ENCODE peak calls at places on chromosome 1, in ten cellular contexts. O, X, H, M, P, D, W, I, K and N are unnamed samples.

GRCh38 chr1:39563669-39564068 is 12.9 kb downstream of the PABPC4 start:
- DNase-seq in I (no peak), W (no peak), D (no peak), H (no peak), X (no peak), P (no peak), K (no peak), M (no peak), O (no peak), N (no peak)

GRCh38 chr1:158283965-158284364 is 5.8 kb upstream of the CD1C start:
- DNase-seq in H (peak), P (no peak), M (no peak), O (no peak), K (no peak), I (no peak), X (no peak), W (no peak), D (no peak), N (no peak)

GRCh38 chr1:8524637-8525157 is 206.8 kb downstream of the SLC45A1 start:
- DNase-seq in D (no peak), K (no peak), W (no peak), O (no peak), I (no peak), H (peak), P (no peak), M (no peak), X (no peak), N (peak)

GRCh38 chr1:233904979-233905415 is 521 bp downstream of the SLC35F3 start:
- DNase-seq in W (no peak), H (peak), K (peak), M (no peak), O (no peak), X (no peak), I (no peak), D (no peak), P (no peak), N (peak)

GRCh38 chr1:16152521-16153087 is 3.3 kb downstream of the EPHA2 start:
- DNase-seq in D (no peak), X (peak), W (no peak), K (peak), O (no peak), P (no peak), H (no peak), I (no peak), M (no peak), N (no peak)

GRCh38 chr1:903721-904270 is 19.9 kb upstream of the SAMD11 start:
- DNase-seq in P (no peak), M (no peak), D (no peak), H (no peak), W (no peak), K (no peak), O (no peak), I (no peak), X (peak), N (no peak)

GRCh38 chr1:55610203-55610602 is 395.0 kb upstream of the USP24 start:
- DNase-seq in X (no peak), M (no peak), D (no peak), P (no peak), H (no peak), K (no peak), O (no peak), W (no peak), I (no peak), N (no peak)

GRCh38 chr1:38266197-38266520 is 219.6 kb upstream of the POU3F1 start:
- DNase-seq in I (no peak), O (no peak), K (no peak), W (no peak), M (no peak), H (no peak), P (no peak), D (no peak), X (no peak), N (no peak)

GRCh38 chr1:165904948-165905347 is 77.5 kb downstream of the UCK2 start:
- DNase-seq in D (no peak), K (no peak), W (no peak), I (no peak), H (no peak), P (no peak), O (no peak), X (no peak), M (no peak), N (no peak)

GRCh38 chr1:173853074-173853473 is 14.7 kb downstream of the GAS5 start:
- DNase-seq in K (peak), X (peak), W (no peak), P (no peak), H (peak), I (no peak), M (no peak), D (no peak), O (no peak), N (no peak)

GRCh38 chr1:28246427-28246832 is 10.5 kb downstream of the ATP5IF1 start:
- DNase-seq in P (no peak), H (peak), I (no peak), M (no peak), X (no peak), O (no peak), W (no peak), K (no peak), D (peak), N (peak)

GRCh38 chr1:155079487-155080249 is 1.0 kb downstream of the EFNA3 start:
- DNase-seq in O (no peak), H (no peak), X (no peak), W (peak), M (no peak), K (no peak), I (no peak), P (no peak), D (no peak), N (no peak)

GRCh38 chr1:97006044-97006676 is 284.6 kb downstream of the PTBP2 start:
- DNase-seq in I (no peak), O (no peak), H (peak), K (peak), P (no peak), D (no peak), M (peak), X (peak), W (peak), N (no peak)

GRCh38 chr1:150563340-150564038 is 14.3 kb downstream of the ADAMTSL4 start:
- DNase-seq in W (peak), X (no peak), M (no peak), H (peak), P (no peak), I (no peak), D (peak), O (no peak), K (no peak), N (peak)

GRCh38 chr1:15259608-15260007 is 12.6 kb downstream of the FHAD1 start:
- DNase-seq in I (no peak), K (no peak), M (no peak), D (no peak), X (no peak), W (no peak), H (no peak), P (no peak), O (no peak), N (no peak)

GRCh38 chr1:62022348-62022747 is 172.3 kb upstream of the L1TD1 start:
- DNase-seq in P (no peak), I (no peak), M (no peak), W (no peak), K (no peak), D (no peak), O (no peak), X (no peak), H (no peak), N (peak)

GRCh38 chr1:30001011-30001410 is 722.4 kb downstream of the MATN1 start:
- DNase-seq in W (no peak), O (no peak), X (no peak), M (no peak), H (no peak), K (no peak), P (no peak), D (no peak), I (no peak), N (no peak)

GRCh38 chr1:108000620-108001105 is 35.7 kb upstream of the VAV3 start:
- DNase-seq in I (peak), P (no peak), D (no peak), M (peak), H (peak), K (peak), O (no peak), W (peak), X (no peak), N (peak)

GRCh38 chr1:3495776-3496745 is 41.6 kb downstream of the ARHGEF16 start:
- DNase-seq in I (no peak), D (no peak), W (no peak), P (no peak), O (no peak), M (no peak), H (peak), X (no peak), K (peak), N (no peak)

GRCh38 chr1:208203127-208203847 is 40.9 kb downstream of the PLXNA2 start:
- DNase-seq in D (no peak), I (peak), P (no peak), O (no peak), X (no peak), W (peak), M (no peak), K (peak), H (peak), N (no peak)

GRCh38 chr1:221437924-221438323 is 304.0 kb downstream of the DUSP10 start:
- DNase-seq in W (no peak), X (no peak), I (no peak), M (no peak), K (peak), P (no peak), O (no peak), D (no peak), H (peak), N (no peak)

GRCh38 chr1:8121261-8122159 is 95.4 kb upstream of the ERRFI1 start:
- DNase-seq in M (peak), O (no peak), H (no peak), P (no peak), X (peak), W (no peak), D (no peak), I (no peak), K (peak), N (peak)

GRCh38 chr1:36702963-36703362 is 220.2 kb upstream of the CSF3R start:
- DNase-seq in P (no peak), K (no peak), X (no peak), M (no peak), O (no peak), I (no peak), H (no peak), D (no peak), W (no peak), N (no peak)

GRCh38 chr1:93960641-93961147 is 51.5 kb upstream of the GCLM start:
- DNase-seq in W (peak), D (no peak), P (no peak), K (peak), O (no peak), H (no peak), M (no peak), I (no peak), X (no peak), N (no peak)

GRCh38 chr1:27952147-27952546 is 7.6 kb upstream of the XKR8 start:
- DNase-seq in X (no peak), D (no peak), M (no peak), K (no peak), I (no peak), O (no peak), W (no peak), H (no peak), P (no peak), N (no peak)

GRCh38 chr1:975896-976683 is 5.8 kb downstream of the PERM1 start:
- DNase-seq in K (peak), I (peak), X (peak), M (no peak), P (peak), O (no peak), W (peak), D (peak), H (peak), N (peak)

GRCh38 chr1:227913969-227914791 is 33.6 kb downstream of the WNT9A start:
- DNase-seq in P (no peak), D (no peak), I (no peak), K (no peak), X (no peak), M (no peak), H (no peak), W (no peak), O (no peak), N (no peak)

GRCh38 chr1:10900691-10901090 is 104.2 kb upstream of the CASZ1 start:
- DNase-seq in O (no peak), I (no peak), K (peak), H (no peak), X (no peak), D (no peak), W (peak), M (no peak), P (no peak), N (no peak)

GRCh38 chr1:245997471-245998258 is 509.4 kb downstream of the SMYD3 start:
- DNase-seq in M (no peak), H (peak), W (no peak), O (no peak), D (no peak), I (peak), K (peak), P (no peak), X (peak), N (peak)

GRCh38 chr1:22822371-22822770 is 111.7 kb downstream of the EPHB2 start:
- DNase-seq in M (no peak), X (no peak), I (no peak), P (no peak), H (no peak), D (no peak), K (no peak), W (no peak), O (no peak), N (no peak)

GRCh38 chr1:153232553-153232952 is 15.2 kb downstream of the PRR9 start:
- DNase-seq in H (no peak), W (no peak), K (no peak), O (no peak), P (no peak), M (no peak), D (no peak), X (no peak), I (no peak), N (no peak)

GRCh38 chr1:162035241-162035640 is 11.6 kb upstream of the OLFML2B start:
- DNase-seq in K (peak), W (peak), M (no peak), I (no peak), P (no peak), H (peak), X (no peak), D (no peak), O (no peak), N (no peak)

GRCh38 chr1:202165267-202165941 is 5.0 kb upstream of the PTPN7 start:
- DNase-seq in X (no peak), D (no peak), W (no peak), M (no peak), H (no peak), P (no peak), I (no peak), O (no peak), K (no peak), N (no peak)

GRCh38 chr1:17318262-17318661 is 10.3 kb downstream of the PADI4 start:
- DNase-seq in X (no peak), O (no peak), I (no peak), D (no peak), K (no peak), H (no peak), P (no peak), W (no peak), M (no peak), N (peak)